ENCODE peak calls at places on chromosomes 12 and 14, in four cellular contexts. R is effector CD8-positive, alpha-beta T cell; E is GM10248; P is ELR. C is an unnamed sample.

GRCh38 chr12:132617822-132618682 is 524 bp upstream of the P2RX2 start:
- DNase-seq in E (no peak), R (no peak), P (no peak), C (no peak)

GRCh38 chr12:27060740-27061139 is 21.6 kb downstream of the C12orf71 start:
- DNase-seq in R (no peak), E (no peak), P (no peak), C (no peak)

GRCh38 chr14:34993444-34993843 is 10.7 kb downstream of the SRP54 start:
- DNase-seq in P (no peak), E (no peak), R (no peak), C (no peak)

GRCh38 chr12:2864198-2864597 is 7.4 kb upstream of the TEX52 start:
- DNase-seq in R (no peak), E (no peak), P (no peak), C (no peak)

GRCh38 chr14:96752594-96752993 is 44.6 kb upstream of the VRK1 start:
- DNase-seq in P (peak), E (no peak), R (no peak), C (no peak)

GRCh38 chr12:106120578-106121105 is 18.1 kb downstream of the NUAK1 start:
- DNase-seq in R (no peak), P (no peak), E (no peak), C (no peak)

GRCh38 chr12:113955109-113955970 is 10.8 kb downstream of the RBM19 start:
- DNase-seq in E (no peak), R (no peak), P (peak), C (peak)

GRCh38 chr12:52612431-52613290 is 5.7 kb downstream of the KRT73 start:
- DNase-seq in R (no peak), P (no peak), E (no peak), C (no peak)

GRCh38 chr12:7899755-7900154 is 27.0 kb upstream of the SLC2A14 start:
- DNase-seq in R (no peak), P (no peak), E (no peak), C (peak)

GRCh38 chr12:128976120-128976519 is 122.8 kb downstream of the GLT1D1 start:
- DNase-seq in E (no peak), P (no peak), R (no peak), C (peak)